ENCODE peak calls at places on chromosomes 3 and 15, in five cellular contexts. T is Peyer's patch, O is epithelial cell of esophagus, J is dorsolateral prefrontal cortex, D is GM12865. B is an unnamed sample.

GRCh38 chr3:23762214-23763039 is 43.3 kb upstream of the UBE2E1 start:
- DNase-seq in O (no peak), T (no peak), D (peak), J (no peak), B (no peak)

GRCh38 chr3:25812644-25813043 is 22.8 kb downstream of the OXSM start:
- DNase-seq in D (no peak), T (no peak), J (no peak), O (no peak), B (no peak)

GRCh38 chr3:10912784-10913183 is 79.8 kb upstream of the SLC6A1 start:
- DNase-seq in J (no peak), O (no peak), T (no peak), D (no peak), B (no peak)

GRCh38 chr3:195203631-195204030 is 67.3 kb downstream of the XXYLT1 start:
- DNase-seq in O (no peak), J (no peak), D (no peak), T (no peak), B (no peak)

GRCh38 chr3:33277193-33277882 is at the start of gene FBXL2:
- DNase-seq in T (peak), J (peak), O (peak), D (peak), B (peak)

GRCh38 chr3:119812491-119813058 is 30.7 kb downstream of the NR1I2 start:
- DNase-seq in O (no peak), T (no peak), J (no peak), D (no peak), B (no peak)

GRCh38 chr15:58179741-58180381 is 41.7 kb downstream of the AQP9 start:
- DNase-seq in O (peak), T (no peak), D (peak), J (no peak), B (peak)

GRCh38 chr15:20645956-20646355 is 104.4 kb upstream of the GOLGA6L6 start:
- DNase-seq in D (peak), T (no peak), O (no peak), J (no peak), B (no peak)

GRCh38 chr3:188286087-188286513 is 132.1 kb downstream of the LPP start:
- DNase-seq in D (no peak), J (no peak), O (peak), T (no peak), B (peak)

GRCh38 chr3:71503525-71504249 is 79.8 kb downstream of the FOXP1 start:
- DNase-seq in T (no peak), O (peak), D (no peak), J (no peak), B (peak)

GRCh38 chr3:121592856-121593702 is at the start of gene FBXO40:
- DNase-seq in J (peak), O (peak), D (peak), T (no peak), B (peak)
- TF ChIP-seq CTCF in J (peak), O (peak), D (no peak), T (no peak), B (no peak)

GRCh38 chr15:36595625-36596024 is 16.2 kb downstream of the CDIN1 start:
- DNase-seq in J (no peak), O (no peak), D (no peak), T (no peak), B (no peak)
- H3K4me3 ChIP-seq in J (no peak), O (no peak), D (no peak), T (no peak), B (no peak)

DNA sequence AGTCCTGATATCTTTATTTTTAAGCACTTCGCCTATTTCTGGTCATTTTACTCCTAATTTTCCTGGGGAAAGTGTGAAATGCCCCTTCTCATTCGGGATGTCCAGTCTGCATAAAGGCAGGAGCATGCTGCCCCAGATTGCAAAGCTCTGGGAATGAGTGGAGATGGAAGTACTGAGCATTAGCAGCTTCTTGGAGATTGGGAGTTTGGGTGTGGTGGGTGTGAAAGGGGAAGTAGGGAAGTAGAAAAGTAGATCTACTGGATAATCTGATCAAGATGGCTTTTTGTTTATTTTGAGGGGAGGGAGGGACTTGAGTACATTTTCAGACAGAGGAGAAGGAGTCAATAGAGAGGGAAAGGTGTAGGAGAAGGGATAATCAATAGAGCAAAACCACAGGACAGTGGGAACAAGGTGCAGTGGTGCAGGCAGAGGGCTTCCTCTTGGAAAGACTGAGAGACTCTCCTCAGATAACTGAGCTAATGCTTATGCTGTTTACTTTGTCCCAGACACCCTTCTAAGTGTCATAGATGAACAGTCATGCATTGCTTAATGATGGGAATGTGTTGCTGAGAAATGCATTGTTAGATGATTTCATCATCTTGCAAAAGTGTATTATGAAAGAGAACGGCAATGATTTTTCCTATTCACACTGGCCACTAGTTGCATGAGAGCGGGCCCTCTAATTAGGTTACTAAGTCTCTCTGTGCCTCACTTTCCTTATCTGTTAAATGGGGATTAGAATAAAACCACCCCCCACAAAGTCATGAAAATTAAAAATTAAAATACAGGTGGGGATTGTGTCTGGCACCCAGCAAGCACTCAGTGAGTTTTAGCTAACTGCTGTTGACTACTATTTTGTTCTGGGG is 45.5 kb downstream of the PHLDB2 start:
- DNase-seq in D (no peak), J (no peak), O (peak), T (no peak), B (peak)
- TF ChIP-seq CTCF in D (no peak), J (no peak), O (peak), T (no peak), B (peak)

GRCh38 chr3:128425846-128426127 is 40.9 kb downstream of the DNAJB8 start:
- DNase-seq in J (no peak), T (no peak), D (no peak), O (no peak), B (no peak)
- H3K4me3 ChIP-seq in J (no peak), T (no peak), D (no peak), O (no peak), B (no peak)

GRCh38 chr3:42376397-42376798 is 34.0 kb downstream of the LYZL4 start:
- DNase-seq in T (no peak), J (peak), D (no peak), O (peak), B (peak)
- TF ChIP-seq CTCF in T (no peak), J (no peak), D (no peak), O (no peak), B (no peak)

DNA sequence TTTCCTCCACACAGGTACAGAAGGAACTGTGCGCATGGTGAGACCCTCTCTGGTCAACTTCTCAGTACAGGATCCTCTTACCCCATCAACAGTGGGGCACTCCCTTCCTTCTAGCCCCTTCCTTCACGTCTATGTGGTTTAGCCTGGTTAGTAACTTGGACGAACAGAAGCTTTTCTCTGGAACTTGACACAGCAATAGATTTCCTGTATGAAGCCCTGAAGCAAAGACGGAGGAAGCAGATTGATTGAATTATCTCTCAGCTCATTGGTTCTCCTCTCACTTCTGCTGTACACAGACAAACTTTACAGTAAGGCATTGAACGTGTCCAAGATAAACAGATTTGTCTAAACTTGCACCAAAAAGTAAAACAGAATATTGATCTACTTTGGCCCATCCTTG is at the start of gene CD200R1:
- DNase-seq in J (no peak), T (no peak), D (no peak), O (no peak), B (no peak)
- H3K4me3 ChIP-seq in J (no peak), T (peak), D (peak), O (no peak), B (no peak)